ENCODE peak calls at places on chromosomes 16 and 17, in four cellular contexts. M, C, Y and P are unnamed samples.

GRCh38 chr17:44931376-44931775 is 16.1 kb upstream of the GFAP start:
- DNase-seq in Y (no peak), C (no peak), M (no peak), P (no peak)

GRCh38 chr16:56932588-56933265 is 785 bp downstream of the HERPUD1 start:
- DNase-seq in M (peak), Y (peak), C (peak), P (peak)

GRCh38 chr16:21943571-21943970 is 9.6 kb upstream of the UQCRC2 start:
- DNase-seq in C (no peak), Y (no peak), M (no peak), P (no peak)

GRCh38 chr16:21713549-21714368 is 50.0 kb downstream of the OTOA start:
- DNase-seq in Y (no peak), M (no peak), C (no peak), P (no peak)

GRCh38 chr17:82775033-82775823 is 23.4 kb downstream of the TBCD start:
- DNase-seq in Y (peak), C (no peak), M (peak), P (peak)

GRCh38 chr16:73068546-73069401 is 20.8 kb upstream of the ZFHX3 start:
- DNase-seq in C (peak), Y (no peak), M (peak), P (peak)

GRCh38 chr16:27427538-27427937 is 25.6 kb downstream of the IL21R start:
- DNase-seq in C (no peak), M (no peak), Y (no peak), P (no peak)

GRCh38 chr17:17129466-17129865 is 76.7 kb downstream of the PLD6 start:
- DNase-seq in Y (no peak), M (no peak), C (no peak), P (peak)

GRCh38 chr17:67452681-67453554 is 75.8 kb downstream of the PITPNC1 start:
- DNase-seq in M (no peak), C (no peak), Y (no peak), P (no peak)

GRCh38 chr17:66126231-66126630 is 65.7 kb downstream of the CEP112 start:
- DNase-seq in M (no peak), Y (no peak), C (no peak), P (no peak)

GRCh38 chr17:40547079-40547784 is 18.0 kb downstream of the CCR7 start:
- DNase-seq in M (peak), Y (no peak), C (no peak), P (no peak)

GRCh38 chr16:83402160-83402794 is 405.5 kb upstream of the HSBP1 start:
- DNase-seq in C (no peak), M (no peak), Y (no peak), P (no peak)

GRCh38 chr17:12959441-12959840 is 58.4 kb downstream of the ELAC2 start:
- DNase-seq in Y (no peak), M (no peak), C (peak), P (no peak)

GRCh38 chr16:68417711-68418301 is 30.5 kb downstream of the SMPD3 start:
- DNase-seq in M (peak), C (no peak), Y (no peak), P (no peak)

GRCh38 chr16:30829130-30830071 is 42.4 kb upstream of the ZNF629 start:
- DNase-seq in C (no peak), Y (no peak), M (peak), P (no peak)

GRCh38 chr17:40317345-40317873 is 8.4 kb downstream of the RARA start:
- DNase-seq in C (peak), Y (no peak), M (peak), P (peak)

GRCh38 chr16:50272111-50272571 is 5.8 kb downstream of the ADCY7 start:
- DNase-seq in M (peak), C (no peak), Y (no peak), P (no peak)

GRCh38 chr16:11129378-11129781 is 126.6 kb downstream of the SOCS1 start:
- DNase-seq in Y (no peak), M (no peak), C (no peak), P (no peak)

GRCh38 chr17:82998637-82999036 is 80.8 kb upstream of the METRNL start:
- DNase-seq in Y (no peak), M (no peak), C (no peak), P (no peak)

GRCh38 chr17:564526-564925 is 150.1 kb downstream of the VPS53 start:
- DNase-seq in C (no peak), M (no peak), Y (no peak), P (no peak)

GRCh38 chr16:4500283-4500682 is 24.1 kb downstream of the HMOX2 start:
- DNase-seq in C (peak), Y (no peak), M (no peak), P (peak)

GRCh38 chr17:67281736-67282135 is 36.7 kb upstream of the HELZ start:
- DNase-seq in Y (no peak), M (no peak), C (no peak), P (no peak)

GRCh38 chr17:21204923-21205322 is 9.0 kb downstream of the TMEM11 start:
- DNase-seq in M (no peak), C (no peak), Y (no peak), P (no peak)

GRCh38 chr17:3989156-3989886 is 25.1 kb upstream of the ATP2A3 start:
- DNase-seq in Y (no peak), C (no peak), M (peak), P (no peak)

GRCh38 chr17:72454342-72454741 is 333.5 kb downstream of the SOX9 start:
- DNase-seq in M (no peak), C (no peak), Y (no peak), P (no peak)

GRCh38 chr17:28426081-28426519 is 20.1 kb upstream of the SLC46A1 start:
- DNase-seq in Y (no peak), C (no peak), M (peak), P (no peak)

GRCh38 chr16:29809850-29810698 is 1.9 kb upstream of the PRRT2 start:
- DNase-seq in C (no peak), M (no peak), Y (no peak), P (no peak)

GRCh38 chr16:20372696-20373095 is 20.2 kb upstream of the UMOD start:
- DNase-seq in C (no peak), Y (no peak), M (no peak), P (no peak)

GRCh38 chr17:45314761-45315549 is 1.9 kb downstream of the MAP3K14 start:
- DNase-seq in Y (no peak), M (no peak), C (no peak), P (no peak)

GRCh38 chr16:49967012-49967559 is 57.9 kb upstream of the CNEP1R1 start:
- DNase-seq in M (no peak), C (no peak), Y (no peak), P (no peak)

GRCh38 chr16:24189941-24190340 is 66.2 kb upstream of the CACNG3 start:
- DNase-seq in M (no peak), C (no peak), Y (no peak), P (no peak)
- H3K27ac ChIP-seq in M (no peak), C (no peak), Y (no peak), P (no peak)

DNA sequence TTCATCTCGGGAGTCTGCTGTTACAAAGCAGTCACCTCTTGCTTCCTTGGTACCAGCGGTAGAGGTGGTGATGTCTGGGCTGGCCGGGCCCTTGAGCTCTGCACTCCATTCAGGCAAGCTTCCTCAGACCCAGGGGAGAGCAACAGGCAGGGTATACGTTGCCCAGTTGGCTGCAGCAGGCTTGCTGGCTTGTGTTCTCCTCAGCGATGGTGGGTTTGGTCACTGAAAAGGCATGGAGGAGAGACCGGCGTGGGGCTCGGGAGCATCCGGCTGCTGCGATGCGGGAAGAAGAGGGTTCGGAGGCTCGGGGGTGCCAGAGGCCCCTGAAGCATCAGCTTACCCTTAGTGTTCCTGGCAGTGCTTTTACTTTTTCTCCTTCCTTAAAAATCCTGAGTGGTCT is 25.8 kb downstream of the SAP30BP start:
- DNase-seq in M (no peak), Y (no peak), C (no peak), P (no peak)
- H3K27ac ChIP-seq in M (peak), Y (peak), C (no peak), P (peak)

GRCh38 chr16:15529673-15530072 is 95.3 kb downstream of the BMERB1 start:
- DNase-seq in C (no peak), Y (no peak), M (no peak), P (no peak)

GRCh38 chr16:15526731-15527130 is 92.3 kb downstream of the BMERB1 start:
- DNase-seq in Y (no peak), C (no peak), M (no peak), P (no peak)

GRCh38 chr16:15532825-15533224 is 98.4 kb downstream of the BMERB1 start:
- DNase-seq in M (no peak), C (no peak), Y (no peak), P (no peak)

GRCh38 chr16:15533386-15533785 is 99.0 kb downstream of the BMERB1 start:
- DNase-seq in Y (no peak), M (no peak), C (no peak), P (no peak)

GRCh38 chr16:15530085-15530484 is 95.7 kb downstream of the BMERB1 start:
- DNase-seq in M (no peak), C (no peak), Y (no peak), P (no peak)
- H3K27ac ChIP-seq in M (no peak), C (no peak), Y (no peak), P (no peak)

DNA sequence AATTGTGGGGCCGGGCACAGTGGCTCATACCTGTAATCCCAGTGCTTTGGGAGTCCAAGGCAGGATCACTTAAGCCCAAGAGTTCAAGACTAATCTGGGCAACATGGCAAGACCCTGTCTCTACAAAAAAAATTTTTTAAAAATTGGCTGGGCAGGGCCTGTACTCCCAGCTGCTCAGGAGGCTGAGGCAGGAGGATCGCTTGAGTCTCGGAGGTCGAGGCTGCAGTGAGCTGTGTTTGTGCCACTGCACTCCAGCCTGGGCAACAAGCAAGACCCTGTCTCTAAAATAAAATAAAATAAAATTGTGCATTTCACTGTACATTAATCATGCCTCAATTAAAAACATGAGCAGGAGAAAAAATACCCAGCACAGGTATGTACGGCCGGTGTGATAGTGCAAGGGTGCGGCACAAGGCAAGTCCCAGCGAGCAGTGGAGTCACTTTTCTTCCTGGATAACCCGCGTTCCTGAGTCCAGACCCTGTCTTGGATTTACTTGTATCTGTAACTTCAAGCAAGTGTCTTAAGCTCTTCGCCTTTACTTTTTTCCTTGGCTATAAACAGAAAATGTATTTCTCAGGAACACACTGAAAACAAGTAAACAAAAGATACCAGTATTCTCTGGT is 11.4 kb downstream of the ZDHHC7 start:
- DNase-seq in M (no peak), Y (no peak), C (no peak), P (no peak)
- H3K27ac ChIP-seq in M (peak), Y (no peak), C (peak), P (peak)